ENCODE peak calls at places on chromosome 5, in four cellular contexts. X is NCI-H1694 treated with DMSO at 0.1 percent for 48 hours, C is left ventricle myocardium inferior, D is OCI-LY7. R is an unnamed sample.

GRCh38 chr5:179261301-179262125 is 83.7 kb downstream of the ADAMTS2 start:
- DNase-seq in D (peak), C (no peak), X (no peak), R (no peak)

GRCh38 chr5:123450641-123451421 is 27.6 kb upstream of the CEP120 start:
- DNase-seq in D (no peak), C (no peak), X (peak), R (no peak)

GRCh38 chr5:149550608-149551226 is 522 bp downstream of the CSNK1A1 start:
- DNase-seq in C (peak), X (no peak), D (peak), R (no peak)

GRCh38 chr5:61719124-61719523 is 387.1 kb downstream of the ZSWIM6 start:
- DNase-seq in X (no peak), C (no peak), D (no peak), R (no peak)

GRCh38 chr5:112203229-112203628 is 215.8 kb downstream of the EPB41L4A start:
- DNase-seq in X (no peak), D (no peak), C (no peak), R (no peak)

GRCh38 chr5:178590924-178591423 is 781 bp upstream of the COL23A1 start:
- DNase-seq in C (no peak), X (no peak), D (no peak), R (no peak)

GRCh38 chr5:83000922-83001321 is 76.3 kb downstream of the TMEM167A start:
- DNase-seq in X (no peak), C (no peak), D (no peak), R (no peak)

GRCh38 chr5:147619281-147619680 is 109.4 kb upstream of the DPYSL3 start:
- DNase-seq in X (no peak), D (no peak), C (no peak), R (no peak)

GRCh38 chr5:68519135-68519534 is 303.6 kb downstream of the PIK3R1 start:
- DNase-seq in D (no peak), C (no peak), X (no peak), R (no peak)

GRCh38 chr5:167916261-167916660 is 375.2 kb upstream of the WWC1 start:
- DNase-seq in X (no peak), D (no peak), C (no peak), R (no peak)

GRCh38 chr5:55855509-55855908 is 4.4 kb downstream of the IL31RA start:
- DNase-seq in D (no peak), X (no peak), C (no peak), R (no peak)